ENCODE peak calls at places on chromosomes 11 and 22, in four cellular contexts. One of them, this sample, is unnamed.

GRCh38 chr11:95432714-95433503 is 201.9 kb upstream of the SESN3 start:
- DNase-seq in HuH-7: no peak
- DNase-seq in substantia nigra: no peak
- DNase-seq in HFFc6: no peak
- DNase-seq in this sample: no peak

GRCh38 chr22:44523981-44524759 is 26.1 kb upstream of the RTL6 start:
- DNase-seq in substantia nigra: no peak
- DNase-seq in HuH-7: no peak
- DNase-seq in HFFc6: peak
- DNase-seq in this sample: no peak

GRCh38 chr11:66039765-66040164 is 9.2 kb downstream of the GAL3ST3 start:
- DNase-seq in HuH-7: no peak
- DNase-seq in HFFc6: no peak
- DNase-seq in substantia nigra: no peak
- DNase-seq in this sample: no peak

GRCh38 chr22:32475428-32476010 is 908 bp downstream of the FBXO7 start:
- DNase-seq in substantia nigra: no peak
- DNase-seq in HFFc6: peak
- DNase-seq in HuH-7: no peak
- DNase-seq in this sample: no peak

GRCh38 chr11:26231252-26231661 is 100.7 kb upstream of the ANO3 start:
- DNase-seq in substantia nigra: no peak
- DNase-seq in HuH-7: no peak
- DNase-seq in HFFc6: peak
- DNase-seq in this sample: no peak

GRCh38 chr22:39959640-39960447 is at the start of gene TMA7B:
- DNase-seq in substantia nigra: no peak
- DNase-seq in HFFc6: peak
- DNase-seq in HuH-7: no peak
- DNase-seq in this sample: peak

GRCh38 chr11:27610287-27610686 is 90.0 kb downstream of the BDNF start:
- DNase-seq in HuH-7: no peak
- DNase-seq in substantia nigra: no peak
- DNase-seq in HFFc6: no peak
- DNase-seq in this sample: no peak

GRCh38 chr11:44564653-44565007 is 833 bp upstream of the CD82 start:
- DNase-seq in HFFc6: peak
- DNase-seq in HuH-7: no peak
- DNase-seq in substantia nigra: no peak
- DNase-seq in this sample: no peak

GRCh38 chr22:40712311-40712710 is 33.0 kb downstream of the MCHR1 start:
- DNase-seq in substantia nigra: no peak
- DNase-seq in HFFc6: no peak
- DNase-seq in HuH-7: no peak
- DNase-seq in this sample: no peak

GRCh38 chr22:45009881-45010531 is at the start of gene PHF21B:
- DNase-seq in HFFc6: no peak
- DNase-seq in HuH-7: peak
- DNase-seq in substantia nigra: peak
- DNase-seq in this sample: peak

GRCh38 chr11:78365381-78365792 is 52.2 kb downstream of the GAB2 start:
- DNase-seq in HFFc6: peak
- DNase-seq in HuH-7: no peak
- DNase-seq in substantia nigra: no peak
- DNase-seq in this sample: peak

GRCh38 chr11:27553186-27553585 is 46.6 kb upstream of the LIN7C start:
- DNase-seq in HuH-7: no peak
- DNase-seq in substantia nigra: no peak
- DNase-seq in HFFc6: no peak
- DNase-seq in this sample: no peak

GRCh38 chr22:37187891-37188761 is at the start of gene C1QTNF6:
- DNase-seq in HFFc6: no peak
- DNase-seq in substantia nigra: no peak
- DNase-seq in HuH-7: no peak
- DNase-seq in this sample: no peak

GRCh38 chr11:64096835-64097234 is 61.1 kb downstream of the FLRT1 start:
- DNase-seq in HFFc6: no peak
- DNase-seq in substantia nigra: no peak
- DNase-seq in HuH-7: no peak
- DNase-seq in this sample: no peak

GRCh38 chr22:29512031-29512430 is 32.0 kb downstream of the NEFH start:
- DNase-seq in HFFc6: no peak
- DNase-seq in substantia nigra: no peak
- DNase-seq in HuH-7: no peak
- DNase-seq in this sample: no peak

GRCh38 chr11:44622721-44623258 is 57.3 kb downstream of the CD82 start:
- DNase-seq in HFFc6: no peak
- DNase-seq in substantia nigra: no peak
- DNase-seq in HuH-7: no peak
- DNase-seq in this sample: no peak

GRCh38 chr11:112499153-112499907 is 238.7 kb upstream of the PLET1 start:
- DNase-seq in HuH-7: no peak
- DNase-seq in HFFc6: no peak
- DNase-seq in substantia nigra: no peak
- DNase-seq in this sample: no peak

GRCh38 chr11:123546515-123546914 is 107.9 kb downstream of the SCN3B start:
- DNase-seq in substantia nigra: no peak
- DNase-seq in HuH-7: no peak
- DNase-seq in HFFc6: peak
- DNase-seq in this sample: peak

GRCh38 chr11:92397356-92397755 is 172.7 kb downstream of the FAT3 start:
- DNase-seq in substantia nigra: no peak
- DNase-seq in HFFc6: no peak
- DNase-seq in HuH-7: no peak
- DNase-seq in this sample: no peak

GRCh38 chr22:42490244-42490832 is 29.3 kb downstream of the RRP7A start:
- DNase-seq in HFFc6: no peak
- DNase-seq in substantia nigra: no peak
- DNase-seq in HuH-7: no peak
- DNase-seq in this sample: no peak

GRCh38 chr11:116683982-116684381 is 88.8 kb downstream of the BUD13 start:
- DNase-seq in substantia nigra: no peak
- DNase-seq in HFFc6: no peak
- DNase-seq in HuH-7: no peak
- DNase-seq in this sample: no peak

GRCh38 chr11:123174196-123175183 is 20.6 kb downstream of the CLMP start:
- DNase-seq in substantia nigra: no peak
- DNase-seq in HuH-7: no peak
- DNase-seq in HFFc6: peak
- DNase-seq in this sample: no peak

GRCh38 chr11:79864882-79865281 is 424.1 kb upstream of the TENM4 start:
- DNase-seq in HFFc6: no peak
- DNase-seq in HuH-7: no peak
- DNase-seq in substantia nigra: no peak
- DNase-seq in this sample: peak

GRCh38 chr11:81959341-81959740 is 774.3 kb downstream of the FAM181B start:
- DNase-seq in HuH-7: no peak
- DNase-seq in HFFc6: no peak
- DNase-seq in substantia nigra: no peak
- DNase-seq in this sample: no peak

GRCh38 chr22:43126506-43127165 is 16.1 kb downstream of the BIK start:
- DNase-seq in substantia nigra: no peak
- DNase-seq in HuH-7: peak
- DNase-seq in HFFc6: peak
- DNase-seq in this sample: peak